ENCODE peak calls at places on chromosomes 2 and 18, in seven cellular contexts. One of them, this sample, is unnamed.

GRCh38 chr18:58048243-58048642 is 4.2 kb downstream of the NEDD4L start:
- DNase-seq in GM12878: no peak
- DNase-seq in suprapubic skin: no peak
- DNase-seq in transverse colon: no peak
- DNase-seq in A549: no peak
- DNase-seq in SK-N-SH: no peak
- DNase-seq in ovary: no peak
- DNase-seq in this sample: no peak

GRCh38 chr2:45595724-45596435 is 15.2 kb downstream of the SRBD1 start:
- DNase-seq in GM12878: no peak
- DNase-seq in suprapubic skin: no peak
- DNase-seq in transverse colon: peak
- DNase-seq in A549: no peak
- DNase-seq in SK-N-SH: no peak
- DNase-seq in ovary: no peak
- DNase-seq in this sample: peak

GRCh38 chr2:25650249-25650648 is 23.1 kb downstream of the DTNB start:
- DNase-seq in GM12878: no peak
- DNase-seq in suprapubic skin: no peak
- DNase-seq in transverse colon: no peak
- DNase-seq in A549: no peak
- DNase-seq in SK-N-SH: no peak
- DNase-seq in ovary: no peak
- DNase-seq in this sample: no peak

GRCh38 chr2:200199576-200200263 is 106.8 kb upstream of the SPATS2L start:
- DNase-seq in GM12878: no peak
- DNase-seq in suprapubic skin: no peak
- DNase-seq in transverse colon: no peak
- DNase-seq in A549: peak
- DNase-seq in SK-N-SH: no peak
- DNase-seq in ovary: no peak
- DNase-seq in this sample: no peak

GRCh38 chr2:73827018-73827417 is 1.7 kb upstream of the STAMBP start:
- DNase-seq in GM12878: no peak
- DNase-seq in suprapubic skin: no peak
- DNase-seq in transverse colon: no peak
- DNase-seq in A549: peak
- DNase-seq in SK-N-SH: no peak
- DNase-seq in ovary: no peak
- DNase-seq in this sample: no peak

GRCh38 chr2:96116879-96117533 is 635 bp upstream of the ADRA2B start:
- DNase-seq in GM12878: no peak
- DNase-seq in suprapubic skin: no peak
- DNase-seq in transverse colon: peak
- DNase-seq in A549: peak
- DNase-seq in SK-N-SH: peak
- DNase-seq in ovary: peak
- DNase-seq in this sample: peak

GRCh38 chr2:37425408-37425807 is 81.0 kb downstream of the QPCT start:
- DNase-seq in GM12878: no peak
- DNase-seq in suprapubic skin: no peak
- DNase-seq in transverse colon: no peak
- DNase-seq in A549: no peak
- DNase-seq in SK-N-SH: no peak
- DNase-seq in ovary: no peak
- DNase-seq in this sample: no peak

GRCh38 chr18:35345460-35345921 is 1.3 kb upstream of the ZNF24 start:
- DNase-seq in GM12878: peak
- DNase-seq in suprapubic skin: no peak
- DNase-seq in transverse colon: no peak
- DNase-seq in A549: no peak
- DNase-seq in SK-N-SH: no peak
- DNase-seq in ovary: peak
- DNase-seq in this sample: peak

GRCh38 chr18:9681217-9681616 is 26.9 kb upstream of the RAB31 start:
- DNase-seq in GM12878: no peak
- DNase-seq in suprapubic skin: no peak
- DNase-seq in transverse colon: no peak
- DNase-seq in A549: no peak
- DNase-seq in SK-N-SH: no peak
- DNase-seq in ovary: no peak
- DNase-seq in this sample: no peak

GRCh38 chr2:170975127-170975942 is 46.3 kb downstream of the GORASP2 start:
- DNase-seq in GM12878: no peak
- DNase-seq in suprapubic skin: no peak
- DNase-seq in transverse colon: no peak
- DNase-seq in A549: no peak
- DNase-seq in SK-N-SH: no peak
- DNase-seq in ovary: no peak
- DNase-seq in this sample: no peak

GRCh38 chr2:168192839-168193616 is 54.4 kb downstream of the STK39 start:
- DNase-seq in GM12878: no peak
- DNase-seq in suprapubic skin: no peak
- DNase-seq in transverse colon: no peak
- DNase-seq in A549: no peak
- DNase-seq in SK-N-SH: no peak
- DNase-seq in ovary: no peak
- DNase-seq in this sample: no peak

DNA sequence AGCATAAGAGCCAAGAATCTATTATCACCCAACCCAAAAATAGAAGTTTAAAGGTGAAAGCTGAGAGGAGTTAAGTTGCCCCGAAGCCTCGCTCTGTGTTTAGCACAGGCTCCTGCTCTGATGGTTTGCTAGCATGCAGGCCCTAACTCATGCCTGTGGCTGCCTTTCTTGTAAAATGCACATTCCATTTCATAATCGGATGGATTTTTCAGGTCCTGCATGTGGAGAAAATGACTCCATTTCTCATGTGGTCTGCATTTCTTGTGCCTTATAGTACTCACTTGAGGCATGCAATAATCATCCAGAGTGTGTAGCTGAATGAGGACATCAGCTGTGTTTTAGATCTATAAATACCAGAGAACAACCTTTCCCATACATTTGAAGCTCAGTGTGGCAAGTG is 381.8 kb downstream of the CPS1 start:
- DNase-seq in GM12878: no peak
- DNase-seq in suprapubic skin: no peak
- DNase-seq in transverse colon: no peak
- DNase-seq in A549: no peak
- DNase-seq in SK-N-SH: no peak
- DNase-seq in ovary: no peak
- DNase-seq in this sample: no peak
- H3K27ac ChIP-seq in GM12878: no peak
- H3K27ac ChIP-seq in suprapubic skin: no peak
- H3K27ac ChIP-seq in transverse colon: no peak
- H3K27ac ChIP-seq in A549: no peak
- H3K27ac ChIP-seq in SK-N-SH: no peak
- H3K27ac ChIP-seq in ovary: no peak
- H3K27ac ChIP-seq in this sample: no peak

GRCh38 chr2:27811768-27812167 is 40.2 kb downstream of the MRPL33 start:
- DNase-seq in GM12878: no peak
- DNase-seq in suprapubic skin: no peak
- DNase-seq in transverse colon: no peak
- DNase-seq in A549: no peak
- DNase-seq in SK-N-SH: no peak
- DNase-seq in ovary: no peak
- DNase-seq in this sample: no peak
- TF ChIP-seq EP300 in GM12878: no peak
- TF ChIP-seq EP300 in suprapubic skin: no peak
- TF ChIP-seq EP300 in transverse colon: no peak
- TF ChIP-seq EP300 in A549: no peak
- TF ChIP-seq EP300 in SK-N-SH: no peak
- TF ChIP-seq EP300 in ovary: no peak
- TF ChIP-seq EP300 in this sample: no peak

GRCh38 chr2:189217546-189217945 is 38.0 kb upstream of the COL5A2 start:
- DNase-seq in GM12878: no peak
- DNase-seq in suprapubic skin: no peak
- DNase-seq in transverse colon: no peak
- DNase-seq in A549: peak
- DNase-seq in SK-N-SH: no peak
- DNase-seq in ovary: no peak
- DNase-seq in this sample: no peak
- H3K27ac ChIP-seq in GM12878: no peak
- H3K27ac ChIP-seq in suprapubic skin: no peak
- H3K27ac ChIP-seq in transverse colon: no peak
- H3K27ac ChIP-seq in A549: peak
- H3K27ac ChIP-seq in SK-N-SH: no peak
- H3K27ac ChIP-seq in ovary: no peak
- H3K27ac ChIP-seq in this sample: no peak

DNA sequence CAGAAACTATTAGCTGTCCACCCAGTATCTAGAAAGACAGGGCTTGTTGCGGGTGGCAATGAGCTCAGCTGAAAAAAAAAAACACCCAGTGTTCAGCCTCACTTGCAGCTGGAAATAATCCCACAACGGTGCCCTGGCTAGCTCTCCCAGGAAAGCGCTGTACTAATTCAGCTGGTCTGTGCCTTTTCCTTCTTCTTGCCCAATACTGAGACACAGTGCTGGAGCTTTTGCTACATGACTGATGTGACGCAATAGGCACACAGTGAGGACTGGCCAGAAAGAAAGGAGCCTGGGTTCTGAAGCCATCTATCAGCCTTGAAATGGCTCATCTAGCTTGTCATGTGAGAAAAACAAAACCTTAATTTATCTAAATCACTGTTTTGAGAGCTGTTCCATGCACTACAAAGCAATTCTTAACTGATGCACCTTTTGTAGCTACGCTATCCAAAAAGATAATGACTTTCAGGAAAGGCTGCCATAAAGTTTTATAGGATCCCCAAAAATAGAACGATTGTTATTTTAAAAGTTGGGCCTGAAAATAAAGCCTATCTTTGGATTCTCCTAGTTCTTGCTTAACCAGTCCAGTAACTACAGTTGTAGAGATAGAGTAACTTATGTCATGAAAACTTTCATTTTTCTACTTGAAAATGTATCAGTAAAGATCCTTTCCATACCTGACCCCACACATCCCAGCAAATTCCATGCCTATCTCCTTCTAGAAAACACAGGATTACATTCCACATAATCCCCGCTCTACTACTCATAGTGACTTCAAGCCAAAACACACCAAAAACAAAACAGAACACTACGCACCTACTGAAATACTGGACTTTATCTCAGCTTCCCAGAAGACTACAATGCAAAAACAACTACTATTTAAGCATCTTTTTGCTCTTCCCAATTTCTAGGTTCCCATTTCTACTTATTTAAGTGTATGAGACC is 15.9 kb downstream of the KIDINS220 start:
- DNase-seq in GM12878: no peak
- DNase-seq in suprapubic skin: no peak
- DNase-seq in transverse colon: peak
- DNase-seq in A549: no peak
- DNase-seq in SK-N-SH: no peak
- DNase-seq in ovary: peak
- DNase-seq in this sample: no peak
- TF ChIP-seq EP300 in GM12878: no peak
- TF ChIP-seq EP300 in suprapubic skin: no peak
- TF ChIP-seq EP300 in transverse colon: no peak
- TF ChIP-seq EP300 in A549: no peak
- TF ChIP-seq EP300 in SK-N-SH: no peak
- TF ChIP-seq EP300 in ovary: no peak
- TF ChIP-seq EP300 in this sample: peak

GRCh38 chr18:27415495-27415894 is 230.4 kb upstream of the CHST9 start:
- DNase-seq in GM12878: no peak
- DNase-seq in suprapubic skin: no peak
- DNase-seq in transverse colon: no peak
- DNase-seq in A549: no peak
- DNase-seq in SK-N-SH: no peak
- DNase-seq in ovary: no peak
- DNase-seq in this sample: no peak

GRCh38 chr18:27414691-27415090 is 229.6 kb upstream of the CHST9 start:
- DNase-seq in GM12878: no peak
- DNase-seq in suprapubic skin: no peak
- DNase-seq in transverse colon: no peak
- DNase-seq in A549: no peak
- DNase-seq in SK-N-SH: no peak
- DNase-seq in ovary: no peak
- DNase-seq in this sample: no peak

GRCh38 chr18:27411911-27412310 is 226.8 kb upstream of the CHST9 start:
- DNase-seq in GM12878: no peak
- DNase-seq in suprapubic skin: no peak
- DNase-seq in transverse colon: no peak
- DNase-seq in A549: no peak
- DNase-seq in SK-N-SH: no peak
- DNase-seq in ovary: no peak
- DNase-seq in this sample: no peak

GRCh38 chr18:27412551-27412950 is 227.4 kb upstream of the CHST9 start:
- DNase-seq in GM12878: no peak
- DNase-seq in suprapubic skin: no peak
- DNase-seq in transverse colon: no peak
- DNase-seq in A549: no peak
- DNase-seq in SK-N-SH: no peak
- DNase-seq in ovary: no peak
- DNase-seq in this sample: no peak

DNA sequence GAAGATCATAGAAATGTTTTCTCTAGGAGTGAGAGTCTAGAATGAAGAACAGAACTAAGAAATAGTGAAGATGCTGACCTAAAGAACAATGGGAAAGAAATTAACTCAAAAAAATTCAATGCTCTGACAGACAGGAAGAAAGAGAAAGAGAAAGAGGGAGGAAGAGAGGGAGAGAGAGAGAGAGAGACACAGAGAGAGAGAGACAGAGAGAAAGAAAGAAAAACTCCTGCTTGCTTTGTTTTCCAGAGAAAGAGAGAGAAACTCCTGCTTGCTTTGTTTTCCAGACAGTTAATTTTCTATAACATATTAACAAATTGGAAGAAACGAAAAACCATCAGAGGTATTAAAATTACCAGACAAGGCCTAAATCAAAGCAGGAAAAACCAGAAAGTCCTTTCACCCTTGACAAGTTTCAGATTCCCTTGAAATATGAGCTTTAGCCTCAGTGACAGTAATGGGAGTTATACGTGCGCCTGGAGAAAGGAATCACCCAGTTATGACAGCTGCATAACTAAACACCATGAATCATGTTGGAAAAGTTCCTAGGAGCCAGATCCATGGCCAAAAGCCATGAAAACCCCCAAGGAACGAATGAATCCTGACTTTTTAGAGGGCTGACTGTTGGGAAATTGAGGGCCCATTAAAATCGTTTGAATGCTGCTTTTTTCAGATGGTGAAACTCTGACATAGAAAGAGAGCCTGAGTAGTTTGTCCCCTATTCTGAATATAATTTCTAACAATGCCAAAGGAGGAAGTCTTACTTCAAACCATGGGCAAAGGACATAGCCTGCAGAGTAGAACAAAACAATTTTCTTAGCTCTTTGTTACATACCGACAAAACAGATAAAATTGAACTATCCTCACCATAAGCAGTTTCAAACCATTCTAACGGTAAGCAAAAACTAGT is 228.6 kb upstream of the CHST9 start:
- DNase-seq in GM12878: no peak
- DNase-seq in suprapubic skin: no peak
- DNase-seq in transverse colon: no peak
- DNase-seq in A549: no peak
- DNase-seq in SK-N-SH: no peak
- DNase-seq in ovary: peak
- DNase-seq in this sample: no peak
- H3K27ac ChIP-seq in GM12878: no peak
- H3K27ac ChIP-seq in suprapubic skin: peak
- H3K27ac ChIP-seq in transverse colon: peak
- H3K27ac ChIP-seq in A549: no peak
- H3K27ac ChIP-seq in SK-N-SH: peak
- H3K27ac ChIP-seq in ovary: no peak
- H3K27ac ChIP-seq in this sample: no peak